ENCODE peak calls at places on chromosomes 4 and X, in four cellular contexts. Y is K562, F is GM12878, M is HepG2. N is an unnamed sample.

GRCh38 chr4:8259743-8260430 is 9.7 kb upstream of the HTRA3 start:
- DNase-seq in Y (no peak), F (no peak), M (no peak), N (no peak)

GRCh38 chr4:12304912-12305311 is 876.2 kb upstream of the HS3ST1 start:
- DNase-seq in Y (no peak), F (no peak), M (no peak), N (no peak)

GRCh38 chr4:139887962-139888735 is 222.5 kb downstream of the MGST2 start:
- DNase-seq in Y (no peak), F (peak), M (no peak), N (peak)

GRCh38 chr4:113209652-113210320 is 160.3 kb downstream of the ANK2 start:
- DNase-seq in Y (no peak), F (no peak), M (no peak), N (no peak)

GRCh38 chr4:73836373-73837269 is at the start of gene CXCL6:
- DNase-seq in Y (no peak), F (no peak), M (no peak), N (peak)

GRCh38 chr4:47519239-47519883 is 34.3 kb downstream of the ATP10D start:
- DNase-seq in Y (no peak), F (peak), M (no peak), N (no peak)

GRCh38 chr4:127239902-127240575 is 392.7 kb upstream of the INTU start:
- DNase-seq in Y (no peak), F (no peak), M (no peak), N (no peak)

GRCh38 chrX:133776072-133776471 is 209.3 kb downstream of the GPC3 start:
- DNase-seq in Y (peak), F (no peak), M (no peak), N (peak)

GRCh38 chrX:149284616-149285015 is 220.5 kb downstream of the IDS start:
- DNase-seq in Y (no peak), F (no peak), M (no peak), N (no peak)

GRCh38 chr4:183602444-183603102 is 56.4 kb downstream of the RWDD4 start:
- DNase-seq in Y (peak), F (no peak), M (no peak), N (no peak)

GRCh38 chrX:153433781-153434285 is 12.0 kb downstream of the TREX2 start:
- DNase-seq in Y (no peak), F (no peak), M (no peak), N (no peak)

GRCh38 chr4:146960634-146961033 is 15.0 kb upstream of the TTC29 start:
- DNase-seq in Y (no peak), F (no peak), M (no peak), N (no peak)

GRCh38 chrX:94662665-94663064 is 988.7 kb downstream of the FAM133A start:
- DNase-seq in Y (no peak), F (no peak), M (no peak), N (no peak)
- TF ChIP-seq CTCF in Y (no peak), F (no peak), M (no peak), N (no peak)

DNA sequence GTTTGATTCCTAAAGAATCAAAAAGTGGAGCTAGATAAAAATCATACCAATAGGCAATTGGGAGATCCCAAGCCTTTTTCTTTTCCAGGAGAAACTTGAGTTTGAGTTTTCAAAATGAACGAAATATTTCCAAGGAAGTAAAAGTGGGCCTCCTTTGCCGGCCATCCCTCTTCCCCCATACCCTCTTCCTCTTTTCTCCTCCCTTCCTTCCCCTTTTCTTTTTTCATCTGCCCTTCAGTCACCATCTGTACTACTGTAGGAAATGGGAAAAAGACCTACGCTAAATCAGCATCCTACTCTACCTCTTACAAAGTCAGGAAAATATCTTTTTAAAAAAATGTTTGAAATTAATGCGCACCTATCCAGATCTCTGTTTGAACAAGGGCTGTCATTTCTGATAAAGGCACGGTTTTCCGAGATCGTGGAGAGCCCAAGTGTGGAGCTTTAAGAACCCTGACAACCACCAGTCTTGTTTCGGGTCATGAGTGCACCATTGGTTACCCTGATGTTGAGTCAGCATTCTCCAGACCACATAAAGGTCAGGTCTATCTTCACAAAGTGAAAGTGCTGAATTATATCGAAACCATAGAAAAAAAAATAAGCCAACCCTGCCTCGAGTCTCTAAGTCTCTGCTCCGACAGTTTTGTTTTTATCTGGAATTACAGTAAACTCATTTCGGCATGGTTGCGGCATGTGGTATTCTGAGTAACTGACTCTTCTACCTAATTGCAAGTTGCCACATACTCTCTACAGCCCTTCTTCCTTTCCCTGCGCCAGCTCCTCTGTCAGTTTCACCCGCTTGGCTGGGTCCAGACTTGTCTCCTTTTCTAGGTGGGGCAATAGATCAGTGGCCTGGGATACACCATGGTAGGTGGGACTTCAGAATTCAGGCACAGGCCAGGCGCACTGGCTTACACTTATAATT is 140.2 kb upstream of the KLF3 start:
- DNase-seq in Y (peak), F (peak), M (no peak), N (no peak)
- TF ChIP-seq CREM in Y (no peak), F (peak), M (no peak), N (no peak)

GRCh38 chr4:4526401-4526800 is 15.4 kb downstream of the STX18 start:
- DNase-seq in Y (no peak), F (no peak), M (no peak), N (no peak)
- TF ChIP-seq NR2C2 in Y (no peak), F (no peak), M (no peak), N (no peak)

GRCh38 chrX:136608295-136608933 is 39.5 kb upstream of the CD40LG start:
- DNase-seq in Y (peak), F (no peak), M (no peak), N (peak)
- TF ChIP-seq CTCF in Y (peak), F (peak), M (no peak), N (no peak)

GRCh38 chr4:54165438-54165837 is 63.7 kb upstream of the PDGFRA start:
- DNase-seq in Y (no peak), F (no peak), M (peak), N (no peak)

GRCh38 chr4:54169176-54169575 is 59.9 kb upstream of the PDGFRA start:
- DNase-seq in Y (no peak), F (no peak), M (no peak), N (no peak)

GRCh38 chr4:54167508-54167907 is 61.6 kb upstream of the PDGFRA start:
- DNase-seq in Y (no peak), F (no peak), M (no peak), N (no peak)

GRCh38 chr4:54159543-54159942 is 59.6 kb downstream of the GSX2 start:
- DNase-seq in Y (no peak), F (no peak), M (no peak), N (no peak)

DNA sequence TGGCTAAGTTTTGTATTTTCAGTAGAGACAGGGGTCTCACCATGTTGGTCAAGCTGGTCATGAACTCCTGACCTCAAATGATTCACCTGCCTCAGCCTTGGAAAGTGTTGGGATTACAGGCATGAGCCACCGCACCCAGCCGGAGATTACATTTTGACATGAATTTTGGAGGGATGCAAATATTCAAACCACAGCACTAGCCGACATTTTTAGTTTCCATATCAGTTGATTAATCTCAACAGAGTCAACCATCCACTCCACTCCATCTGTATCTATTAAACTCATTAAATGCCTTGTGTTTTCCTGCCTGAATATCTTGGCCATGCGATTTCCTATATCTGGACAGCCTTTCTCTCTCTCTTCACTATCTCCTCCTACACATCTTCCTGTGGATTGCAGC is 64.1 kb upstream of the PDGFRA start:
- DNase-seq in Y (no peak), F (no peak), M (no peak), N (no peak)
- TF ChIP-seq CREM in Y (no peak), F (no peak), M (no peak), N (no peak)

DNA sequence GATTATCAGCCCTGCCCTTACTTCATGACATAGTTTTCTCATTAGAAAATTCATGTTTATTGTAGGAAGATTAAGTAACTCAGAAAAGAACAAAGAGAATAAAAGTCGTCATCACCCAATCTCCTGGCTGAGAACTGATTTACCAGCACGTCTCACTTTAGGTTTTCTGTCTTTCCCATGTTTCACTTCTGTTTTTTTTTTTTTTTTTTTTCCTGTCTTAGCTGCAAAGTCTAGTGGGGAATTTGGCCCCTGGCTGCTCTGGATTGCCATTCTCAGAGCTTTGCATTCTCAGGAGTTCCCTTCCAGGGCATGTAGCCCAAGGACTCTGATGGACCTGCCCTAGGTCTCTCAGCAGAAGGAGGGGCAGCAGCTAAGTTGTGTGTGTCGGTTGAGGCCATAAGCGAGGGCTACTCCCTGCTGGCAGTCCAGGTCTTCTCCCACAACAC is 57.8 kb downstream of the TMEM131L start:
- DNase-seq in Y (no peak), F (no peak), M (no peak), N (no peak)
- TF ChIP-seq NR2C2 in Y (no peak), F (no peak), M (no peak), N (no peak)

DNA sequence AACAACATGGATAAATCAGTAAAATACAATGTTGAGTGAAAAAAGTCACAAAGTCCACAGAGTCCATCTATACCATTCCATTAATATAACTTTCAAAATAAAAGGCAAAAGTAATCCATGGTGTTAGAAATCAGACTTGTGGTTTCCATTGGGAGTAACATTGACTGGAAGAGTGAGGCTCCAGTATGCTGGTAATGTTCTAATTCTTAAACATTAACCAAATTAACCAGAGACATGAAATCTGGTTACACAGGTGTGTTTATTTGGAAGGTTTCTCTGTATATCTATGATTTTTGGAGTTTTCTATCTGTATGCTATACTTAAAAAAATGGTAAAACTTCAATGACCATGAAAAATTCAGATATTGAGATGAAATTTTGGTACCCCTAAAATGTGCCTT is 42.6 kb downstream of the SULT1B1 start:
- DNase-seq in Y (no peak), F (no peak), M (no peak), N (no peak)
- TF ChIP-seq CTCF in Y (no peak), F (no peak), M (no peak), N (no peak)

GRCh38 chrX:13266641-13267420 is 53.0 kb downstream of the ATXN3L start:
- DNase-seq in Y (no peak), F (no peak), M (no peak), N (no peak)
- TF ChIP-seq CREM in Y (no peak), F (no peak), M (no peak), N (no peak)

GRCh38 chr4:3405176-3405575 is 36.6 kb upstream of the HGFAC start:
- DNase-seq in Y (no peak), F (no peak), M (no peak), N (no peak)

GRCh38 chr4:3407171-3407771 is 34.5 kb upstream of the HGFAC start:
- DNase-seq in Y (no peak), F (no peak), M (no peak), N (no peak)

GRCh38 chr4:3406021-3406420 is 35.7 kb upstream of the HGFAC start:
- DNase-seq in Y (no peak), F (no peak), M (no peak), N (no peak)

GRCh38 chr4:3407930-3408792 is 33.6 kb upstream of the HGFAC start:
- DNase-seq in Y (no peak), F (no peak), M (peak), N (no peak)

GRCh38 chr4:3406431-3406830 is 35.3 kb upstream of the HGFAC start:
- DNase-seq in Y (no peak), F (no peak), M (no peak), N (no peak)
- TF ChIP-seq NR2C2 in Y (no peak), F (no peak), M (no peak), N (no peak)